ENCODE peak calls at places on chromosomes 16 and 17, in four cellular contexts. One of them, this sample, is unnamed.

GRCh38 chr17:64786337-64786736 is 124.2 kb upstream of the SMURF2 start:
- DNase-seq in endothelial cell of umbilical vein: no peak
- DNase-seq in GM23248: no peak
- DNase-seq in fibroblast of lung: no peak
- DNase-seq in this sample: no peak

GRCh38 chr17:63078707-63079106 is 112.7 kb downstream of the TANC2 start:
- DNase-seq in fibroblast of lung: no peak
- DNase-seq in GM23248: no peak
- DNase-seq in endothelial cell of umbilical vein: no peak
- DNase-seq in this sample: no peak

GRCh38 chr17:39144414-39144813 is 7.0 kb downstream of the PLXDC1 start:
- DNase-seq in GM23248: peak; percentile 91
- DNase-seq in fibroblast of lung: peak; percentile 83
- DNase-seq in endothelial cell of umbilical vein: no peak
- DNase-seq in this sample: no peak

GRCh38 chr17:9436629-9437028 is 139.0 kb downstream of the STX8 start:
- DNase-seq in fibroblast of lung: no peak
- DNase-seq in endothelial cell of umbilical vein: no peak
- DNase-seq in GM23248: peak; percentile 34
- DNase-seq in this sample: no peak

GRCh38 chr17:18129041-18129502 is 20.5 kb downstream of the MYO15A start:
- DNase-seq in GM23248: peak; percentile 51
- DNase-seq in fibroblast of lung: peak; percentile 72
- DNase-seq in endothelial cell of umbilical vein: peak; percentile 24
- DNase-seq in this sample: no peak

GRCh38 chr16:66469932-66470546 is 42.9 kb downstream of the BEAN1 start:
- DNase-seq in GM23248: no peak
- DNase-seq in endothelial cell of umbilical vein: no peak
- DNase-seq in fibroblast of lung: no peak
- DNase-seq in this sample: no peak

GRCh38 chr17:7816926-7817642 is 16.9 kb upstream of the KDM6B start:
- DNase-seq in GM23248: no peak
- DNase-seq in fibroblast of lung: no peak
- DNase-seq in endothelial cell of umbilical vein: no peak
- DNase-seq in this sample: no peak

GRCh38 chr16:85137323-85138072 is 25.2 kb upstream of the CIBAR2 start:
- DNase-seq in GM23248: peak; percentile 95
- DNase-seq in fibroblast of lung: peak; percentile 96
- DNase-seq in endothelial cell of umbilical vein: peak; percentile 65
- DNase-seq in this sample: no peak

GRCh38 chr16:55469821-55470532 is 9.0 kb upstream of the MMP2 start:
- DNase-seq in GM23248: no peak
- DNase-seq in endothelial cell of umbilical vein: no peak
- DNase-seq in fibroblast of lung: no peak
- DNase-seq in this sample: peak; percentile 32

GRCh38 chr16:87806608-87807546 is 41.1 kb upstream of the KLHDC4 start:
- DNase-seq in GM23248: peak; percentile 94
- DNase-seq in fibroblast of lung: peak; percentile 90
- DNase-seq in endothelial cell of umbilical vein: peak; percentile 66
- DNase-seq in this sample: no peak

GRCh38 chr16:80027007-80027965 is 426.7 kb upstream of the MAF start:
- DNase-seq in GM23248: peak; percentile 88
- DNase-seq in fibroblast of lung: peak; percentile 39
- DNase-seq in endothelial cell of umbilical vein: peak; percentile 71
- DNase-seq in this sample: peak; percentile 35

GRCh38 chr17:63571632-63572310 is 21.5 kb downstream of the DCAF7 start:
- DNase-seq in GM23248: peak; percentile 80
- DNase-seq in endothelial cell of umbilical vein: peak; percentile 58
- DNase-seq in fibroblast of lung: peak; percentile 85
- DNase-seq in this sample: no peak

GRCh38 chr16:67881557-67882220 is 3.0 kb upstream of the NRN1L start:
- DNase-seq in endothelial cell of umbilical vein: no peak
- DNase-seq in fibroblast of lung: no peak
- DNase-seq in GM23248: no peak
- DNase-seq in this sample: no peak

GRCh38 chr16:28064706-28065249 is 1.3 kb upstream of the GSG1L start:
- DNase-seq in endothelial cell of umbilical vein: no peak
- DNase-seq in fibroblast of lung: no peak
- DNase-seq in GM23248: no peak
- DNase-seq in this sample: no peak

GRCh38 chr17:75901727-75902126 is 3.0 kb downstream of the MRPL38 start:
- DNase-seq in endothelial cell of umbilical vein: no peak
- DNase-seq in GM23248: no peak
- DNase-seq in fibroblast of lung: no peak
- DNase-seq in this sample: no peak

GRCh38 chr17:80427366-80428282 is 12.7 kb downstream of the ENDOV start:
- DNase-seq in GM23248: no peak
- DNase-seq in endothelial cell of umbilical vein: no peak
- DNase-seq in fibroblast of lung: no peak
- DNase-seq in this sample: no peak

DNA sequence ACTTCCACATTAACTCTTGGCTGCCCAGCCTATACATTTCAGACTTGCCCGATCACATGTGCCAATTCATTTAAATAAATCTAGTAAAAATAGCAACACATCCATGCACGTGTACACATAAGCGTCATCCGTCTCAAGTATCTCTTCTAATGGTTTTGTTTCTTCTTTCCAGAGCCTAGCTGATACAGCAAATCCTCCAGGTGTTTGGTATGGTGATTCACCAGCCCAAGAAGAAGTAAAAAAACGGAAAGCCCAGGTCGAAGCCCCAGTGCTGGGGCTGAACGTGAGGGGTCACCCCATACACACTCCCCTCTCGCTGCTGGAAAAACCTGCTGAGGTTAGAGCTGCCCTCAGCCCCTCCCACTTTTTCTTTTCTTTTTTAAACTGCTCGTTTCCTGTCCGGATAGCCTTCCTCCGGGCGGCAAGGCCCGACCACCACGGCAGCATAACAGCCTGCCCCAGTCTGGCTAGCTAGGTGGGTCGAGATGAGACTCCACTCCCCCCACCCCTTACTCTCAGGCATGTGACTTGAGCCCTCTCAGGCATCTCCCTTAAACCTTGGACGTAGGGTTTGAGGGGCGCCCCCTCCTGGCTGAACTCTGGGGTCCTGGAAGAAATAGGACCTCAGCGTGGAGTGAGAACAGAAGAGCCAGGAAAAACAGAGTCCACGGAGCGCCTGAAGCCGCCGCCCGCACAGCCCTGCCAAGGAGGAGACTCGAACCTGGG is 13.9 kb upstream of the OR1F1 start:
- DNase-seq in endothelial cell of umbilical vein: no peak
- DNase-seq in fibroblast of lung: no peak
- DNase-seq in GM23248: peak; percentile 22
- DNase-seq in this sample: peak; percentile 97
- TF ChIP-seq EZH2 in endothelial cell of umbilical vein: no peak
- TF ChIP-seq EZH2 in fibroblast of lung: peak; percentile 35
- TF ChIP-seq EZH2 in GM23248: no peak
- TF ChIP-seq EZH2 in this sample: no peak

GRCh38 chr16:23424292-23424958 is 28.6 kb downstream of the COG7 start:
- DNase-seq in GM23248: no peak
- DNase-seq in endothelial cell of umbilical vein: peak; percentile 31
- DNase-seq in fibroblast of lung: peak; percentile 23
- DNase-seq in this sample: no peak

GRCh38 chr16:23433261-23433920 is 19.6 kb downstream of the COG7 start:
- DNase-seq in fibroblast of lung: no peak
- DNase-seq in GM23248: no peak
- DNase-seq in endothelial cell of umbilical vein: no peak
- DNase-seq in this sample: no peak

GRCh38 chr16:23423496-23424049 is 29.4 kb downstream of the COG7 start:
- DNase-seq in endothelial cell of umbilical vein: peak; percentile 100
- DNase-seq in fibroblast of lung: peak; percentile 99
- DNase-seq in GM23248: peak; percentile 88
- DNase-seq in this sample: peak; percentile 41

GRCh38 chr16:23432176-23433128 is 20.5 kb downstream of the COG7 start:
- DNase-seq in endothelial cell of umbilical vein: no peak
- DNase-seq in GM23248: no peak
- DNase-seq in fibroblast of lung: no peak
- DNase-seq in this sample: no peak

DNA sequence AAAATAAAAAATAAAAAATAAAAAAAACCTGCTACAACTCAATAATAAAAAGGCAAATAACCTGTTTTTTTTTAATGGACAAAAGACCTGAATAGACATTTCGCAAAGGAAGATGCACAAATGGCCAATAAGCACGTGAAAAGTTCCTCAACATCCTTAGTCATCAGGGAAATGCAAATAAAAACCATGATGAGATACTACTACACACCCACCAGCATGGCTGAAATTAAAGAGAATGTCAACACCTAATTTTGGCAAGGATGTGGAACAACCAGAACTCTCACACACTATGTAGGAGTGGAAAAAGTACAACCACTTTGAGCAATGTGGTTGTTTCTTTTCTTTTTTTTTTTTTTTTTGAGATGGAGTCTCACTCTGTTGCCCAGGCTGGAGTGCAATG is 24.6 kb downstream of the COG7 start:
- DNase-seq in GM23248: no peak
- DNase-seq in fibroblast of lung: no peak
- DNase-seq in endothelial cell of umbilical vein: no peak
- DNase-seq in this sample: no peak
- H3K36me3 ChIP-seq in GM23248: peaks cover 32% of the 10 kb centered on the region
- H3K36me3 ChIP-seq in fibroblast of lung: peaks cover 6% of the 10 kb centered on the region
- H3K36me3 ChIP-seq in endothelial cell of umbilical vein: peaks cover 6% of the 10 kb centered on the region
- H3K36me3 ChIP-seq in this sample: peaks cover 9% of the 10 kb centered on the region

GRCh38 chr17:36930501-36930900 is 6.8 kb upstream of the LHX1 start:
- DNase-seq in GM23248: no peak
- DNase-seq in endothelial cell of umbilical vein: no peak
- DNase-seq in fibroblast of lung: no peak
- DNase-seq in this sample: no peak

GRCh38 chr17:36932383-36933173 is 4.7 kb upstream of the LHX1 start:
- DNase-seq in endothelial cell of umbilical vein: no peak
- DNase-seq in GM23248: no peak
- DNase-seq in fibroblast of lung: no peak
- DNase-seq in this sample: no peak

GRCh38 chr17:36933174-36934143 is 3.8 kb upstream of the LHX1 start:
- DNase-seq in GM23248: no peak
- DNase-seq in endothelial cell of umbilical vein: no peak
- DNase-seq in fibroblast of lung: no peak
- DNase-seq in this sample: peak; percentile 52

GRCh38 chr17:36931096-36931696 is 6.1 kb upstream of the LHX1 start:
- DNase-seq in fibroblast of lung: no peak
- DNase-seq in endothelial cell of umbilical vein: no peak
- DNase-seq in GM23248: no peak
- DNase-seq in this sample: no peak

DNA sequence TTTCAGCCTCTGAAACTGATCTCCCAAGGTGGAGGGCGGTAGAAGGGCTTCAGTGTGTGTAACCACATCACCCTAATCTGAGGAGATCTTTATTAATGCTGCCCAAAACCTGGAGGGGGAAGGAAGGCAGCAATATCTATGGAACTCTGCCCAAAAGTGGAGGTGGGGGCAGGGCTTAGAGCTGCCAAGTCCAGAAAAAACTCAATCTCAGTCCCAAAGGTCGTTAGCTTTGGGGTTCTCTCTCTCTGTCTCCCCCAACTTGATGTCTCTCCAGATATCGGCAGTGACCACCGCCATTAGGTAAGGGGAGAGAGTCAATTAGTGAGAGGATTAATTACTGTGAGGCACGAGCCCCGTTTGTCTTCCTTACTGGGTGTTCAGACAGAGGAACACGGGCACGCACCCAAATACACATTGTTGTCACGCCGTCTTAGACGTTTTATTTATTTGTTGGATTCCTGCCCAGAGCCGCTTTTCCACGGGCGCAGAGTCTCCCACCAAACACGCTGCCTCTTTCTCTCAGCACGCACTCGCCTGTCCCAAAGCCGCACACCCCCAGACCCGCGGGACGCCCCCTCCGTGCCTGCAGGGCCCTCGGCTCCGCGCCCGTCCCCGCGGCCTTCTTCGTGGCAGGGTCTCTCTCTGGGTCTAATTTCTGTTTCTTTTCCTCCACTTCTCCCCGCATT is 5.4 kb upstream of the LHX1 start:
- DNase-seq in GM23248: no peak
- DNase-seq in fibroblast of lung: peak; percentile 33
- DNase-seq in endothelial cell of umbilical vein: no peak
- DNase-seq in this sample: no peak
- TF ChIP-seq EZH2 in GM23248: peak; percentile 93
- TF ChIP-seq EZH2 in fibroblast of lung: peak; percentile 91
- TF ChIP-seq EZH2 in endothelial cell of umbilical vein: peak; percentile 92
- TF ChIP-seq EZH2 in this sample: peak; percentile 98

GRCh38 chr16:23577493-23577892 is 18.6 kb downstream of the NDUFAB1 start:
- DNase-seq in fibroblast of lung: no peak
- DNase-seq in endothelial cell of umbilical vein: no peak
- DNase-seq in GM23248: no peak
- DNase-seq in this sample: no peak
- H3K36me3 ChIP-seq in fibroblast of lung: peaks cover 4% of the 10 kb centered on the region
- H3K36me3 ChIP-seq in endothelial cell of umbilical vein: peaks cover 2% of the 10 kb centered on the region
- H3K36me3 ChIP-seq in GM23248: peaks cover 36% of the 10 kb centered on the region
- H3K36me3 ChIP-seq in this sample: peaks cover 19% of the 10 kb centered on the region

GRCh38 chr16:58836427-58836826 is 102.3 kb upstream of the GOT2 start:
- DNase-seq in GM23248: no peak
- DNase-seq in endothelial cell of umbilical vein: no peak
- DNase-seq in fibroblast of lung: no peak
- DNase-seq in this sample: peak; percentile 4
- TF ChIP-seq EZH2 in GM23248: no peak
- TF ChIP-seq EZH2 in endothelial cell of umbilical vein: no peak
- TF ChIP-seq EZH2 in fibroblast of lung: no peak
- TF ChIP-seq EZH2 in this sample: no peak

DNA sequence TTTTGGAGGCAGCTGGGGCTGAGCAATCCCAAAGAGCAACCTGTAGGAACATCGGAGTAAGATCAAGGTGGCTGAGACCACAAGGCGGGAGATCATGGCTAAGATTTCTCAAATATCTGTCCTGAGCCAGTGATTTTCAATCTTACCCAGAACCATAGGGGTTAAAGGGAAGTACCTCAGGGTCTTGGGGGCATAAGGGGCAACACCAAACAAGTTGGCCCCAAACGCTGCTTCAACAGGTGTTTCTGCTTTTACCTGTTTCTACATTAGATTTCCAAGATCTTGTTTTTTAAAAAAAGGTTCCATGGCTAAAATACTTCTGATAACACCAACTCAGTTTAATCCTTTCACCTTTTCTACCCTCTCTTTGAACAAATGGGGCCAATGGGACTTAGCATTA is 2.6 kb upstream of the UNC119 start:
- DNase-seq in endothelial cell of umbilical vein: no peak
- DNase-seq in fibroblast of lung: no peak
- DNase-seq in GM23248: no peak
- DNase-seq in this sample: no peak
- H3K36me3 ChIP-seq in endothelial cell of umbilical vein: peaks cover 8% of the 10 kb centered on the region
- H3K36me3 ChIP-seq in fibroblast of lung: peaks cover 19% of the 10 kb centered on the region
- H3K36me3 ChIP-seq in GM23248: peaks cover 6% of the 10 kb centered on the region
- H3K36me3 ChIP-seq in this sample: peaks cover 24% of the 10 kb centered on the region

This sample was measured in GM23338.